ENCODE peak calls at places on chromosomes 4 and X, in eight cellular contexts. G is spleen; E is fibroblast of lung; D is RWPE2; I is A549; S is cardiac muscle cell; N is CD8-positive, alpha-beta T cell; W is heart left ventricle. Z is an unnamed sample.

GRCh38 chrX:31350808-31351074 is 278.9 kb upstream of the FTHL17 start:
- DNase-seq in G (no peak), E (no peak), D (no peak), I (no peak), S (no peak), N (no peak), W (no peak), Z (no peak)

GRCh38 chrX:17154001-17154400 is 207.5 kb downstream of the REPS2 start:
- DNase-seq in G (no peak), E (peak), D (no peak), I (no peak), S (no peak), N (no peak), W (no peak), Z (no peak)

GRCh38 chr4:38034986-38035882 is 75.0 kb downstream of the PTTG2 start:
- DNase-seq in G (no peak), E (peak), D (no peak), I (peak), S (peak), N (no peak), W (no peak), Z (peak)

GRCh38 chr4:1770791-1771231 is 22.3 kb upstream of the FGFR3 start:
- DNase-seq in G (no peak), E (no peak), D (no peak), I (no peak), S (no peak), N (no peak), W (no peak), Z (no peak)

GRCh38 chr4:103996059-103996458 is 276.3 kb upstream of the TACR3 start:
- DNase-seq in G (no peak), E (peak), D (no peak), I (no peak), S (peak), N (no peak), W (no peak), Z (peak)

GRCh38 chr4:187929024-187929423 is 66.5 kb upstream of the ZFP42 start:
- DNase-seq in G (no peak), E (no peak), D (no peak), I (no peak), S (no peak), N (no peak), W (no peak), Z (no peak)

GRCh38 chrX:24860140-24860539 is 155.6 kb downstream of the ARX start:
- DNase-seq in G (no peak), E (no peak), D (no peak), I (no peak), S (peak), N (no peak), W (no peak), Z (no peak)

GRCh38 chrX:120213438-120214265 is 37.0 kb upstream of the ZBTB33 start:
- DNase-seq in G (no peak), E (peak), D (no peak), I (peak), S (peak), N (peak), W (no peak), Z (peak)

GRCh38 chrX:8010105-8010504 is 82.9 kb upstream of the PNPLA4 start:
- DNase-seq in G (no peak), E (no peak), D (no peak), I (no peak), S (no peak), N (no peak), W (no peak), Z (no peak)

GRCh38 chr4:148126825-148127224 is 315.4 kb downstream of the NR3C2 start:
- DNase-seq in G (no peak), E (peak), D (no peak), I (no peak), S (no peak), N (no peak), W (no peak), Z (no peak)

GRCh38 chr4:151012836-151013235 is 2.2 kb downstream of the LRBA start:
- DNase-seq in G (no peak), E (no peak), D (no peak), I (no peak), S (no peak), N (no peak), W (no peak), Z (peak)

GRCh38 chr4:98482847-98483806 is 175.3 kb downstream of the TSPAN5 start:
- DNase-seq in G (no peak), E (peak), D (no peak), I (peak), S (no peak), N (no peak), W (no peak), Z (peak)

GRCh38 chr4:147060171-147060931 is 114.7 kb upstream of the TTC29 start:
- DNase-seq in G (no peak), E (peak), D (no peak), I (no peak), S (peak), N (no peak), W (no peak), Z (no peak)

GRCh38 chrX:150869450-150869849 is 29.0 kb downstream of the CD99L2 start:
- DNase-seq in G (no peak), E (no peak), D (no peak), I (no peak), S (no peak), N (no peak), W (no peak), Z (no peak)

GRCh38 chr4:4477796-4478195 is 64.1 kb downstream of the STX18 start:
- DNase-seq in G (no peak), E (peak), D (no peak), I (no peak), S (no peak), N (no peak), W (no peak), Z (no peak)

GRCh38 chr4:43357252-43357974 is 464.9 kb downstream of the GRXCR1 start:
- DNase-seq in G (no peak), E (no peak), D (no peak), I (no peak), S (no peak), N (no peak), W (no peak), Z (no peak)

GRCh38 chr4:43360296-43360695 is 467.8 kb downstream of the GRXCR1 start:
- DNase-seq in G (no peak), E (no peak), D (no peak), I (no peak), S (no peak), N (no peak), W (no peak), Z (no peak)

DNA sequence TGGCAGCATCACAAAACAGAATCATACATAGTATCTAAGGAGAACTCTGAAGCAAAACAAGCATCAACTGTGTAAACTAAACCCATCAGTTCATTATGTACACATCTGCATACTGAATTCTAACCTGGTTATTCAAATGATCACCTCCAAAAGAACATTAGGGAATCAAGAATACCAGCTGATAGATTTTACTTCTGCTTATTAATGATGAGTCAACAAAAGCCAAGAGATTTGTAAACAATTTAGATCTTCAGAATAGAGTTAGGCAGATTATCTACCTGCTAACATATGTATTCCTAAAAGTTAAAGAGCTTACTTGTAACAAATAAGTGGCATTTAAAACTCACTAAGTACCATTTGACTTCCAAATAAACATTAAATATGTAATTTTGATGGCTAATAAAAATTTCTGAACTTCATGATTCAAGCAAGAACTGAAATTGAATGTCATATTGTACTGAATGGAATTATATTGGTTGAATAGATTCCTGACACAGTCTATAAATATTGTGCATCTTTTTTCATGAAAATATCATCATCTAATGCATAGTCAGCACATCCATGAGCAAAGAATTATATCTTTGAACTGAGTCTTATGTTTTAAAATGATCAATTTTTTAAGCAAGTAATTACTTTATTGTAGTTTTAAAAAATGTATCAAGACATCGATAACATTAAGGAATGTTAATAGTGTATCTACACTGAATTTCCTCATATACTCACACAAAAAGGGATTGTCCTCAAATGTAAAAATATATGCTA is 470.5 kb downstream of the GRXCR1 start:
- DNase-seq in G (no peak), E (no peak), D (no peak), I (no peak), S (no peak), N (no peak), W (no peak), Z (no peak)
- TF ChIP-seq CTCF in G (no peak), E (no peak), D (no peak), I (no peak), S (no peak), N (no peak), W (no peak), Z (no peak)

GRCh38 chr4:106773106-106773905 is 262.8 kb downstream of the DKK2 start:
- DNase-seq in G (no peak), E (peak), D (no peak), I (no peak), S (peak), N (no peak), W (peak), Z (no peak)
- H3K27ac ChIP-seq in G (no peak), E (no peak), D (no peak), I (no peak), S (no peak), N (no peak), W (no peak), Z (no peak)

GRCh38 chr4:154314248-154314647 is 177.4 kb downstream of the DCHS2 start:
- DNase-seq in G (no peak), E (peak), D (no peak), I (no peak), S (peak), N (no peak), W (no peak), Z (no peak)
- TF ChIP-seq CTCF in G (no peak), E (peak), D (peak), I (peak), S (peak), N (no peak), W (peak), Z (peak)

GRCh38 chrX:13692771-13693231 is 3.9 kb downstream of the RAB9A start:
- DNase-seq in G (no peak), E (peak), D (no peak), I (no peak), S (no peak), N (no peak), W (no peak), Z (no peak)
- H3K27ac ChIP-seq in G (no peak), E (no peak), D (peak), I (no peak), S (peak), N (no peak), W (no peak), Z (no peak)

GRCh38 chr4:137451150-137451850 is 81.0 kb downstream of the PCDH18 start:
- DNase-seq in G (no peak), E (peak), D (no peak), I (no peak), S (no peak), N (no peak), W (no peak), Z (no peak)

GRCh38 chr4:137443031-137443800 is 89.1 kb downstream of the PCDH18 start:
- DNase-seq in G (no peak), E (peak), D (no peak), I (no peak), S (no peak), N (no peak), W (no peak), Z (no peak)

GRCh38 chr4:137452799-137453198 is 79.5 kb downstream of the PCDH18 start:
- DNase-seq in G (no peak), E (no peak), D (no peak), I (no peak), S (no peak), N (no peak), W (no peak), Z (no peak)

GRCh38 chr4:137448402-137448801 is 83.9 kb downstream of the PCDH18 start:
- DNase-seq in G (no peak), E (no peak), D (no peak), I (no peak), S (no peak), N (no peak), W (no peak), Z (no peak)
- TF ChIP-seq CTCF in G (no peak), E (no peak), D (no peak), I (no peak), S (no peak), N (no peak), W (no peak), Z (no peak)

GRCh38 chr4:87410669-87411068 is 11.7 kb upstream of the NUDT9 start:
- DNase-seq in G (no peak), E (peak), D (no peak), I (no peak), S (no peak), N (no peak), W (no peak), Z (no peak)
- H3K27ac ChIP-seq in G (no peak), E (no peak), D (no peak), I (peak), S (no peak), N (no peak), W (no peak), Z (no peak)

GRCh38 chrX:73400136-73400748 is 46.6 kb upstream of the CDX4 start:
- DNase-seq in G (no peak), E (no peak), D (no peak), I (peak), S (no peak), N (no peak), W (no peak), Z (no peak)
- TF ChIP-seq CTCF in G (no peak), E (no peak), D (no peak), I (no peak), S (no peak), N (no peak), W (no peak), Z (no peak)

Z was measured in RWPE1.